ENCODE peak calls at places on chromosomes 7 and 10, in ten cellular contexts. E is sigmoid colon, I is ovary, B is stomach, T is tibial nerve, L is A549, K is transverse colon, R is GM12878, Z is H1, C is HepG2. P is an unnamed sample.
A peak's percentile ranks its signal among the peaks of the same experiment; 100 is the strongest.

GRCh38 chr10:88990528-88991160 is at the start of gene FAS:
- DNase-seq in L (peak; percentile 69), B (peak; percentile 68), K (peak; percentile 86), C (peak; percentile 27), E (peak; percentile 91), R (peak; percentile 80), T (peak; percentile 59), Z (no peak), I (peak; percentile 67), P (peak; percentile 93)

GRCh38 chr7:129793506-129794310 is 159.1 kb downstream of the UBE2H start:
- DNase-seq in T (no peak), L (no peak), B (no peak), C (no peak), R (no peak), Z (no peak), K (no peak), I (no peak), E (no peak), P (peak; percentile 41)

GRCh38 chr7:45259966-45260646 is 102.5 kb downstream of the RAMP3 start:
- DNase-seq in K (peak; percentile 50), C (peak; percentile 10), Z (peak; percentile 41), B (peak; percentile 55), R (no peak), L (peak; percentile 60), E (no peak), I (no peak), T (peak; percentile 27), P (no peak)

GRCh38 chr7:80136276-80137045 is 1.8 kb downstream of the GNAI1 start:
- DNase-seq in T (no peak), I (no peak), C (no peak), R (no peak), E (no peak), K (no peak), Z (no peak), B (no peak), L (no peak), P (no peak)

GRCh38 chr10:108592926-108593325 is 1330.4 kb downstream of the XPNPEP1 start:
- DNase-seq in Z (no peak), I (no peak), B (no peak), E (no peak), L (no peak), R (no peak), T (no peak), K (no peak), C (no peak), P (no peak)

GRCh38 chr7:30412810-30413504 is 65.6 kb downstream of the NOD1 start:
- DNase-seq in B (peak; percentile 43), Z (no peak), R (peak; percentile 16), T (no peak), C (peak; percentile 88), E (no peak), K (peak; percentile 32), L (peak; percentile 66), I (no peak), P (no peak)

GRCh38 chr10:104589871-104590270 is 51.2 kb upstream of the SORCS3 start:
- DNase-seq in C (no peak), R (no peak), Z (no peak), K (no peak), B (no peak), L (peak; percentile 34), E (no peak), T (no peak), I (no peak), P (no peak)

GRCh38 chr10:78605800-78606350 is 462.9 kb upstream of the ZMIZ1 start:
- DNase-seq in C (peak; percentile 55), B (no peak), K (no peak), E (no peak), R (no peak), T (no peak), I (no peak), L (peak; percentile 21), Z (no peak), P (no peak)

GRCh38 chr10:24957624-24958435 is 5.4 kb upstream of the PRTFDC1 start:
- DNase-seq in E (no peak), Z (no peak), R (no peak), K (no peak), L (peak; percentile 28), I (no peak), C (no peak), T (no peak), B (no peak), P (no peak)

GRCh38 chr7:27172823-27173411 is 1.2 kb downstream of the HOXA10 start:
- DNase-seq in B (peak; percentile 20), R (no peak), C (no peak), T (peak; percentile 73), L (no peak), Z (no peak), I (peak; percentile 67), E (peak; percentile 95), K (peak; percentile 80), P (peak; percentile 85)

GRCh38 chr10:60799971-60800370 is 21.7 kb downstream of the CDK1 start:
- DNase-seq in T (no peak), B (no peak), L (no peak), R (no peak), C (no peak), Z (no peak), E (no peak), I (no peak), K (no peak), P (no peak)

GRCh38 chr10:79159141-79159619 is 90.4 kb downstream of the ZMIZ1 start:
- DNase-seq in K (no peak), I (no peak), E (no peak), R (no peak), T (no peak), Z (no peak), B (no peak), C (no peak), L (no peak), P (no peak)

GRCh38 chr7:3338161-3338560 is 37.1 kb downstream of the SDK1 start:
- DNase-seq in C (no peak), L (no peak), T (no peak), Z (no peak), E (no peak), R (no peak), K (no peak), I (no peak), B (no peak), P (no peak)

GRCh38 chr10:72261323-72262018 is 12.3 kb upstream of the DDIT4 start:
- DNase-seq in I (no peak), R (peak; percentile 90), B (peak; percentile 36), C (no peak), L (no peak), Z (no peak), K (peak; percentile 35), E (no peak), T (no peak), P (no peak)

GRCh38 chr7:50504646-50505546 is 54.7 kb upstream of the FIGNL1 start:
- DNase-seq in Z (no peak), I (no peak), K (no peak), E (no peak), B (no peak), T (no peak), R (no peak), C (no peak), L (no peak), P (no peak)

GRCh38 chr7:100897111-100897608 is 1.5 kb upstream of the ACHE start:
- DNase-seq in L (no peak), E (no peak), R (no peak), I (peak; percentile 67), C (no peak), K (peak; percentile 76), B (peak; percentile 63), Z (no peak), T (no peak), P (no peak)
- TF ChIP-seq EP300 in L (no peak), E (no peak), R (no peak), I (no peak), C (no peak), K (no peak), B (no peak), Z (no peak), T (no peak), P (no peak)

GRCh38 chr7:135558881-135559280 is 1.2 kb downstream of the NUP205 start:
- DNase-seq in L (no peak), C (no peak), E (no peak), Z (no peak), T (no peak), R (no peak), B (no peak), K (no peak), I (no peak), P (no peak)

GRCh38 chr7:135558337-135558767 is 635 bp downstream of the NUP205 start:
- DNase-seq in I (peak; percentile 15), Z (no peak), T (peak; percentile 28), R (peak; percentile 62), B (peak; percentile 36), K (peak; percentile 59), L (peak; percentile 91), E (no peak), C (peak; percentile 71), P (no peak)

GRCh38 chr7:135562720-135563119 is 5.0 kb downstream of the NUP205 start:
- DNase-seq in Z (peak; percentile 64), K (no peak), I (no peak), L (no peak), C (no peak), B (no peak), E (no peak), R (no peak), T (no peak), P (no peak)

GRCh38 chr7:135552148-135552547 is 5.6 kb upstream of the NUP205 start:
- DNase-seq in L (no peak), Z (no peak), B (no peak), R (no peak), C (peak; percentile 27), T (no peak), I (no peak), K (no peak), E (no peak), P (no peak)

GRCh38 chr7:135557455-135558336 is at the start of gene NUP205:
- DNase-seq in K (peak; percentile 65), T (no peak), E (peak; percentile 76), R (peak; percentile 85), I (peak; percentile 71), L (peak; percentile 82), B (peak; percentile 51), C (peak; percentile 79), Z (peak; percentile 23), P (no peak)
- TF ChIP-seq POLR2A in K (peak; percentile 27), T (peak; percentile 43), E (no peak), R (peak; percentile 91), I (peak; percentile 55), L (peak; percentile 73), B (no peak), C (peak; percentile 72), Z (peak; percentile 97), P (no peak)

DNA sequence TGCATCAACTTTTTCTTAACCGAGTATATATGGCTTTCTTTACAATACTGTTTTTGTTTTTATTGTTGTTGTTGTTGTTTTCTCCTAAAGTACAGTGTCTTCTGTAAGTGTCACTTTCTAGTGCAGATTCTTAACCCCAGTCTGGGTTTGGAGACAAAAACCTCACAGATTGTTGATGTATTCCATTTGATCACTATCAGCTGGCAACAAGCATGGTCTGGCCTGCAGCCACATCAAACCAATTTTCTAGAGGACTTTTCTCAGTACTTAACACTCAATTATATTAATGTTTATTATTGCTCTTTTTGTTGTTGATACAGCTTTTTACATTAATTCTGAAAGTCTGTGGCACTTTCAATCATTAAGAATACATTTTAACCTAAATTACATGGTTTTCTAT is 17.1 kb downstream of the LRRN3 start:
- DNase-seq in B (no peak), I (no peak), R (no peak), C (no peak), Z (no peak), T (no peak), L (no peak), K (no peak), E (no peak), P (no peak)
- TF ChIP-seq EP300 in B (no peak), I (no peak), R (no peak), C (no peak), Z (no peak), T (no peak), L (no peak), K (no peak), E (no peak), P (no peak)

GRCh38 chr10:122879339-122880273 is at the start of gene FAM24B:
- DNase-seq in I (peak; percentile 91), E (peak; percentile 98), T (peak; percentile 75), B (peak; percentile 94), Z (no peak), K (peak; percentile 95), C (peak; percentile 93), R (peak; percentile 92), L (peak; percentile 88), P (peak; percentile 93)
- TF ChIP-seq POLR2A in I (no peak), E (no peak), T (peak; percentile 40), B (no peak), Z (no peak), K (peak; percentile 45), C (peak; percentile 70), R (peak; percentile 75), L (peak; percentile 89), P (no peak)

P was measured in suprapubic skin.